ENCODE peak calls at places on chromosome 17, in five cellular contexts. One of them, this sample, is unnamed.

GRCh38 chr17:9403207-9403606 is 172.4 kb downstream of the STX8 start:
- DNase-seq in AG09319: no peak
- DNase-seq in CD8-positive, alpha-beta T cell: no peak
- DNase-seq in astrocyte of the spinal cord: no peak
- DNase-seq in Peyer's patch: no peak
- DNase-seq in this sample: no peak

GRCh38 chr17:69975808-69976207 is 99.2 kb upstream of the KCNJ16 start:
- DNase-seq in AG09319: no peak
- DNase-seq in CD8-positive, alpha-beta T cell: no peak
- DNase-seq in astrocyte of the spinal cord: no peak
- DNase-seq in Peyer's patch: no peak
- DNase-seq in this sample: no peak

GRCh38 chr17:55238931-55239297 is 25.8 kb upstream of the HLF start:
- DNase-seq in AG09319: no peak
- DNase-seq in CD8-positive, alpha-beta T cell: no peak
- DNase-seq in astrocyte of the spinal cord: no peak
- DNase-seq in Peyer's patch: peak; percentile 51
- DNase-seq in this sample: no peak

GRCh38 chr17:27542841-27543463 is 86.7 kb downstream of the KSR1 start:
- DNase-seq in AG09319: no peak
- DNase-seq in CD8-positive, alpha-beta T cell: no peak
- DNase-seq in astrocyte of the spinal cord: no peak
- DNase-seq in Peyer's patch: no peak
- DNase-seq in this sample: no peak

GRCh38 chr17:32484041-32484461 is 2.7 kb upstream of the CDK5R1 start:
- DNase-seq in AG09319: no peak
- DNase-seq in CD8-positive, alpha-beta T cell: no peak
- DNase-seq in astrocyte of the spinal cord: no peak
- DNase-seq in Peyer's patch: peak; percentile 46
- DNase-seq in this sample: no peak

GRCh38 chr17:66633322-66633965 is 201.5 kb upstream of the CACNG5 start:
- DNase-seq in AG09319: no peak
- DNase-seq in CD8-positive, alpha-beta T cell: peak; percentile 33
- DNase-seq in astrocyte of the spinal cord: peak; percentile 69
- DNase-seq in Peyer's patch: no peak
- DNase-seq in this sample: no peak

GRCh38 chr17:10295728-10296343 is 77.0 kb downstream of the MYH13 start:
- DNase-seq in AG09319: peak; percentile 4
- DNase-seq in CD8-positive, alpha-beta T cell: peak; percentile 30
- DNase-seq in astrocyte of the spinal cord: peak; percentile 8
- DNase-seq in Peyer's patch: no peak
- DNase-seq in this sample: no peak

GRCh38 chr17:65290041-65290440 is 152.9 kb downstream of the RGS9 start:
- DNase-seq in AG09319: no peak
- DNase-seq in CD8-positive, alpha-beta T cell: no peak
- DNase-seq in astrocyte of the spinal cord: no peak
- DNase-seq in Peyer's patch: no peak
- DNase-seq in this sample: no peak

GRCh38 chr17:13197586-13197985 is 179.8 kb upstream of the ELAC2 start:
- DNase-seq in AG09319: no peak
- DNase-seq in CD8-positive, alpha-beta T cell: no peak
- DNase-seq in astrocyte of the spinal cord: no peak
- DNase-seq in Peyer's patch: no peak
- DNase-seq in this sample: no peak

GRCh38 chr17:32558997-32559650 is 72.3 kb downstream of the CDK5R1 start:
- DNase-seq in AG09319: no peak
- DNase-seq in CD8-positive, alpha-beta T cell: no peak
- DNase-seq in astrocyte of the spinal cord: no peak
- DNase-seq in Peyer's patch: no peak
- DNase-seq in this sample: no peak

GRCh38 chr17:8337802-8338744 is 1.6 kb upstream of the ODF4 start:
- DNase-seq in AG09319: no peak
- DNase-seq in CD8-positive, alpha-beta T cell: no peak
- DNase-seq in astrocyte of the spinal cord: no peak
- DNase-seq in Peyer's patch: no peak
- DNase-seq in this sample: no peak

GRCh38 chr17:1082579-1082978 is 85.7 kb downstream of the TIMM22 start:
- DNase-seq in AG09319: no peak
- DNase-seq in CD8-positive, alpha-beta T cell: no peak
- DNase-seq in astrocyte of the spinal cord: peak; percentile 69
- DNase-seq in Peyer's patch: no peak
- DNase-seq in this sample: no peak

GRCh38 chr17:56185905-56186783 is 32.9 kb downstream of the ANKFN1 start:
- DNase-seq in AG09319: peak; percentile 42
- DNase-seq in CD8-positive, alpha-beta T cell: no peak
- DNase-seq in astrocyte of the spinal cord: peak; percentile 91
- DNase-seq in Peyer's patch: no peak
- DNase-seq in this sample: no peak

GRCh38 chr17:43042025-43042424 is 17.0 kb downstream of the RND2 start:
- DNase-seq in AG09319: no peak
- DNase-seq in CD8-positive, alpha-beta T cell: no peak
- DNase-seq in astrocyte of the spinal cord: no peak
- DNase-seq in Peyer's patch: no peak
- DNase-seq in this sample: no peak

GRCh38 chr17:51487947-51488346 is 227.6 kb downstream of the UTP18 start:
- DNase-seq in AG09319: no peak
- DNase-seq in CD8-positive, alpha-beta T cell: peak; percentile 14
- DNase-seq in astrocyte of the spinal cord: no peak
- DNase-seq in Peyer's patch: no peak
- DNase-seq in this sample: no peak

GRCh38 chr17:45411348-45412105 is 21.1 kb downstream of the ARHGAP27 start:
- DNase-seq in AG09319: no peak
- DNase-seq in CD8-positive, alpha-beta T cell: no peak
- DNase-seq in astrocyte of the spinal cord: no peak
- DNase-seq in Peyer's patch: peak; percentile 82
- DNase-seq in this sample: no peak

GRCh38 chr17:21455761-21456160 is 79.6 kb downstream of the KCNJ12 start:
- DNase-seq in AG09319: no peak
- DNase-seq in CD8-positive, alpha-beta T cell: no peak
- DNase-seq in astrocyte of the spinal cord: no peak
- DNase-seq in Peyer's patch: no peak
- DNase-seq in this sample: no peak

GRCh38 chr17:38557395-38557794 is 48.4 kb downstream of the SRCIN1 start:
- DNase-seq in AG09319: no peak
- DNase-seq in CD8-positive, alpha-beta T cell: no peak
- DNase-seq in astrocyte of the spinal cord: no peak
- DNase-seq in Peyer's patch: no peak
- DNase-seq in this sample: peak; percentile 54

DNA sequence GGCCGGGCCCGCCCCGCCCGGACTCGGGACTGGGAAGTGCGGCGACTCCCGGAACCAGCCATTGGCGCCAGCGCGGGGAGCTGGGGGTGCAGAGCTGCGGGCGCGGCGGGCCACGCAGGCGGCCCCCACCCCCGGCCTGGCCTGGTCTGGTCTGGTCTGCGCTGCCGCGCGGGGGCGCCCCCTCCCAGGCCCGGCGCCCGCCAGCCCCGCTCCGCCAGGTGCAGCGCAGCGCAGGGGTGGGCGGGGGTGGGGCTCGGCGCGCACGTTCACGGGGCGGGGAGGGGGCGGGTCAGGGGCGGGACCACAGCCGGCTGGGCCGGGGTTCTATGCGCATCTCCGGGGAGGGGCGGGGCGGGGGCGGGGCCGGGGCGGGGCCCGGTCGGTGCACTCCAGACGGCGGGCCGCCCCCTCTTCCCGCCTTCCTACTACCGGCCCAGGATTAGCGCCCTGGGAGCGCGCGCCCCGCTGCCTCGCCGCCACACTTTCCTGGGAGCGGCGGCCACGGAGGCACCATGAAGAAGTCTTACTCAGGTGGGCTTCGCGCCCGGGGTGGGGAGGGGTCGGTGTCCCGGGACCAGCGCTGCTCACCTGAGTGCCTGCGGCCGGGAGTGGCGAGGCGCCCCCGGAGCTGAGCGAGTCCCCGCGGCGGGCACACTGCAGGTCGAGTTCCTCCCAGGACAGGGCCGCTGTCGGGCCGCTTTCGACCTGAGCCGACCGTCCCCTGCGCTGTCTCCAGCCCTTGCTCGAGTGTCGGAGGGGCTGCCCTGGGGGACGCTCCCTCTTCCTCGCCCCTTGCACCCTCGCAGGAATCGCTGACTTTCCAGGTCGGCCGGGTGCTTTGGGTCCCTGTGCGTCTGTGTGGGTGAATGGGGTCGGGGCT is 140.5 kb downstream of the SEC14L1 start:
- DNase-seq in AG09319: no peak
- DNase-seq in CD8-positive, alpha-beta T cell: peak; percentile 54
- DNase-seq in astrocyte of the spinal cord: peak; percentile 40
- DNase-seq in Peyer's patch: peak; percentile 88
- DNase-seq in this sample: no peak
- TF ChIP-seq CTCF in AG09319: no peak
- TF ChIP-seq CTCF in CD8-positive, alpha-beta T cell: no peak
- TF ChIP-seq CTCF in astrocyte of the spinal cord: peak; percentile 7
- TF ChIP-seq CTCF in Peyer's patch: peak; percentile 62
- TF ChIP-seq CTCF in this sample: no peak

GRCh38 chr17:39979865-39980401 is 674 bp upstream of the PSMD3 start:
- DNase-seq in AG09319: no peak
- DNase-seq in CD8-positive, alpha-beta T cell: no peak
- DNase-seq in astrocyte of the spinal cord: no peak
- DNase-seq in Peyer's patch: no peak
- DNase-seq in this sample: no peak
- TF ChIP-seq CTCF in AG09319: no peak
- TF ChIP-seq CTCF in CD8-positive, alpha-beta T cell: no peak
- TF ChIP-seq CTCF in astrocyte of the spinal cord: peak; percentile 20
- TF ChIP-seq CTCF in Peyer's patch: no peak
- TF ChIP-seq CTCF in this sample: no peak

GRCh38 chr17:31061678-31062077 is 33.1 kb upstream of the NF1 start:
- DNase-seq in AG09319: no peak
- DNase-seq in CD8-positive, alpha-beta T cell: no peak
- DNase-seq in astrocyte of the spinal cord: no peak
- DNase-seq in Peyer's patch: no peak
- DNase-seq in this sample: no peak
- TF ChIP-seq CTCF in AG09319: no peak
- TF ChIP-seq CTCF in CD8-positive, alpha-beta T cell: no peak
- TF ChIP-seq CTCF in astrocyte of the spinal cord: peak; percentile 14
- TF ChIP-seq CTCF in Peyer's patch: no peak
- TF ChIP-seq CTCF in this sample: no peak

GRCh38 chr17:28878981-28879380 is 18.6 kb downstream of the FLOT2 start:
- DNase-seq in AG09319: no peak
- DNase-seq in CD8-positive, alpha-beta T cell: no peak
- DNase-seq in astrocyte of the spinal cord: peak; percentile 44
- DNase-seq in Peyer's patch: peak; percentile 64
- DNase-seq in this sample: no peak
- TF ChIP-seq CTCF in AG09319: peak; percentile 36
- TF ChIP-seq CTCF in CD8-positive, alpha-beta T cell: no peak
- TF ChIP-seq CTCF in astrocyte of the spinal cord: peak; percentile 68
- TF ChIP-seq CTCF in Peyer's patch: no peak
- TF ChIP-seq CTCF in this sample: no peak

DNA sequence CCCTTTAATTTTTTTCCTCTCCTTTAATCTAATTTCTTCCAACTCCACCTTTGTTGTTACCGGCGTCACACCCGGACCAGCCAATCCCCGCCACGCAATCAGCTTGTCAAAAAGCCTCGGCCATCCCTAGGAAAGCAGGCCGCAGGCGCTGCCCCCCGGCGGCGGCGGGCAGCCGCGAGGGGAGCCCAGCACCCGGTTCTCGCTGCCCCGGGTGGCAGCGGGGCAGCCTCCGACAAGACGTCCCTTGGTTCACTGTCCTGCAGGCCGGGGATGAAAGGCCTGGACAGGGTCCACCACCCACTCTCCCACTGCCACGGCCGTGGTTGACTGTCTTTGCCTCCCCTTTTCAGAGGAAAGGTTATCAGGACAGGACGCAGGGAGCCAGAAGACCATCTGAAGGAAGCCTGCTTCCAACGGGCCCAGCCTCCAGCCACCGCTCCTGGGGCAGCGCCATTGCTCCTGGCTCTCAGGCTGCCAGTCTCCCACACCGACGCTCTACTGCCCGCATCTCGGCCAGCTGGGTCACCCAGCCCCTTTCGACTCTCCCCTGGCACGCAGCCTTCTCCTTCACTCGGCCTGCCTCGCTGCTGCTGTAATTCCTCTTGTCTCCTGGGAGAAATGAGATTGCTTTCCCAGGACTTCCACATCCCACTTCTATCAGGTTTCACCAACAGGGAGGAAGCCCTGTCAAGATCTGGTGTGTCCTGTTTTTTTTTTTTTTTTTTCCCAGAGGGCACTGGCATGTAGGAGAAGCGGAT is 2.8 kb upstream of the UBTF start:
- DNase-seq in AG09319: no peak
- DNase-seq in CD8-positive, alpha-beta T cell: peak; percentile 46
- DNase-seq in astrocyte of the spinal cord: peak; percentile 73
- DNase-seq in Peyer's patch: peak; percentile 78
- DNase-seq in this sample: peak; percentile 83
- TF ChIP-seq CTCF in AG09319: peak; percentile 12
- TF ChIP-seq CTCF in CD8-positive, alpha-beta T cell: no peak
- TF ChIP-seq CTCF in astrocyte of the spinal cord: peak; percentile 27
- TF ChIP-seq CTCF in Peyer's patch: no peak
- TF ChIP-seq CTCF in this sample: no peak

DNA sequence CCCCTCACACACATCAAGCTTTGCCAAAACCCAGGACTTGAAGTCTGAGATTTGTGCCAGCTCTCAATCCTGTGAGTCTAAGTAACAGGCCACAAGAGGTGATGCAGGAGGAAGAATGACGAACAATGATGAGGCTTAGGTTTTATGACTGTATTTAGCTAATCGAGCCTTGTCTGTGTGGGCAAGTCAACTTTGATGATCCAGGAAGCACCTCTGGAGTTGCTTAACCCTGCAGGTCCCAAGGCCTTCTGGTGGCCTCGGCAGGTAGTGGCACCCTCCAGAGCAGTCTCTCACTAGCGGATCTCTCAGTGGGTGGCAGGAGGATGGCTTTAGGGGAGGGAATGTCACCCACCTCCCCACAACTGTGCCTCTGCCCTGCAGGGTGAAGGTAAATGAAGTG is 28.7 kb downstream of the CDK5RAP3 start:
- DNase-seq in AG09319: no peak
- DNase-seq in CD8-positive, alpha-beta T cell: no peak
- DNase-seq in astrocyte of the spinal cord: no peak
- DNase-seq in Peyer's patch: no peak
- DNase-seq in this sample: no peak
- TF ChIP-seq CTCF in AG09319: no peak
- TF ChIP-seq CTCF in CD8-positive, alpha-beta T cell: no peak
- TF ChIP-seq CTCF in astrocyte of the spinal cord: no peak
- TF ChIP-seq CTCF in Peyer's patch: no peak
- TF ChIP-seq CTCF in this sample: no peak

DNA sequence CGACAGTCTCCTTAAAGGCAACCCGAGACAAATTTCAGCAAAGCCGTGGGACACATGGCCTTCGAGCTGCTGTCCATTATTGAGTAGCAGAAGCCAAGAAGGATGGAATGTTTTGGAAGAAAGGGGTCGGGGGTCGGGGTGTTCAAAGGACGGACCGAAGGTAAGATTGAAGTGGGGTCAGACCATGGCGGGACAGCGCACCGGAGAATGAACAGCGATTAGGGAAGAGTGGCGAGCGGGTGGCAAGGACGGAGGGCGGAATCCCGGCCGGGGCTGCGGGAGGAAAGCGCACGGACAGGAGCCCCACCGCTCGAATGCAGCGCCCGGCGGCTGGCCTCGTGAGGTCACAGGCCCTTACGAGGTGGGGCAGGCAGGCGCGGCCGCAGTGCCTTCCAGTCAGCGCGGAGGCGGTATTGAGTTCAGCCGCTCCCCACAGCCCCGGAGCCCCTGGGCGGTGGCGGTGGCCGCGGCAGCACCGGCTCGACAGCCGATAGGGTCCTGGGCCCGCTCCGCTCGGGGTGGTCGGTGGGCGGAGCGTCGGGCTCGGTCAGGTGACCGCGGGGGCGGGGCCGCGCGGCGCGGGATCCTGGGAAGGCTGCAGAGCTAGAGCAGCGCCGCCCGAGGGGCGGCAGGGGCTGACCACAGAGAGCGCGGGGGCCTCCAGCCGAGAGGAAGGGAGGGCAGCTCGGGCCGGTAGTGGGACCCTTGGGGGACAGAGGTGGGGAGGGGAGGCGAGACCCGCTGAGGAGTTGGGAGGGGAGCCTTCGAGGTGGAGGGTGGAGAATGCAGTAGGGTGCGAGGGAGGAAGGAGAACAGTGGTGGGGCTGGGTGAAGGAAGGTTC is at the start of gene EFCAB13:
- DNase-seq in AG09319: peak; percentile 52
- DNase-seq in CD8-positive, alpha-beta T cell: peak; percentile 79
- DNase-seq in astrocyte of the spinal cord: peak; percentile 82
- DNase-seq in Peyer's patch: peak; percentile 93
- DNase-seq in this sample: peak; percentile 92
- TF ChIP-seq CTCF in AG09319: no peak
- TF ChIP-seq CTCF in CD8-positive, alpha-beta T cell: peak; percentile 12
- TF ChIP-seq CTCF in astrocyte of the spinal cord: no peak
- TF ChIP-seq CTCF in Peyer's patch: no peak
- TF ChIP-seq CTCF in this sample: no peak

This sample was measured in suprapubic skin.